ENCODE peak calls at places on chromosomes 1 and 21, in eight cellular contexts. G, R, Z, H, L, I, D and M are unnamed samples. For H3K27me3, the result is how much of the 10 kb centered on the place peaks cover.

GRCh38 chr1:152397474-152397873 is 16.6 kb downstream of the CRNN start:
- DNase-seq in G (no peak), R (no peak), Z (peak), H (no peak), L (no peak), I (no peak), D (no peak), M (no peak)

GRCh38 chr1:35442737-35443136 is 114.5 kb downstream of the KIAA0319L start:
- DNase-seq in G (no peak), R (no peak), Z (no peak), H (peak), L (no peak), I (no peak), D (no peak), M (no peak)

GRCh38 chr1:24437631-24438396 is 22.2 kb downstream of the NIPAL3 start:
- DNase-seq in G (peak), R (no peak), Z (peak), H (no peak), L (no peak), I (no peak), D (peak), M (no peak)

GRCh38 chr1:234776256-234776874 is 166.4 kb upstream of the IRF2BP2 start:
- DNase-seq in G (peak), R (no peak), Z (no peak), H (no peak), L (no peak), I (no peak), D (no peak), M (no peak)

GRCh38 chr1:54854376-54855020 is 32.5 kb downstream of the DHCR24 start:
- DNase-seq in G (no peak), R (no peak), Z (peak), H (no peak), L (no peak), I (no peak), D (no peak), M (no peak)

GRCh38 chr1:41381691-41382530 is 20.7 kb downstream of the FOXO6 start:
- DNase-seq in G (peak), R (no peak), Z (peak), H (no peak), L (peak), I (no peak), D (no peak), M (no peak)

GRCh38 chr1:118396824-118397530 is 211.9 kb upstream of the SPAG17 start:
- DNase-seq in G (no peak), R (no peak), Z (no peak), H (no peak), L (no peak), I (no peak), D (no peak), M (no peak)

GRCh38 chr1:235295902-235296350 is 32.1 kb downstream of the ARID4B start:
- DNase-seq in G (no peak), R (peak), Z (no peak), H (no peak), L (no peak), I (no peak), D (no peak), M (no peak)

GRCh38 chr1:87115317-87115885 is 201.0 kb downstream of the HS2ST1 start:
- DNase-seq in G (no peak), R (peak), Z (peak), H (peak), L (no peak), I (no peak), D (no peak), M (no peak)

GRCh38 chr1:192088496-192088895 is 69.8 kb upstream of the RGS18 start:
- DNase-seq in G (no peak), R (no peak), Z (no peak), H (no peak), L (no peak), I (no peak), D (no peak), M (no peak)

GRCh38 chr1:100950776-100951175 is 54.9 kb downstream of the SLC30A7 start:
- DNase-seq in G (peak), R (peak), Z (peak), H (no peak), L (no peak), I (no peak), D (no peak), M (no peak)

GRCh38 chr1:150622219-150622975 is 7.0 kb downstream of the ENSA start:
- DNase-seq in G (peak), R (no peak), Z (no peak), H (peak), L (no peak), I (no peak), D (peak), M (no peak)

GRCh38 chr1:234602334-234603220 is 7.4 kb downstream of the IRF2BP2 start:
- DNase-seq in G (no peak), R (peak), Z (peak), H (no peak), L (no peak), I (no peak), D (no peak), M (no peak)

GRCh38 chr1:31944205-31945089 is 6.3 kb upstream of the PTP4A2 start:
- DNase-seq in G (peak), R (peak), Z (peak), H (peak), L (peak), I (peak), D (peak), M (peak)

GRCh38 chr1:67336157-67336556 is 28.5 kb downstream of the IL12RB2 start:
- DNase-seq in G (no peak), R (no peak), Z (no peak), H (no peak), L (peak), I (no peak), D (no peak), M (no peak)

GRCh38 chr21:39003982-39004775 is 179.1 kb downstream of the PSMG1 start:
- DNase-seq in G (peak), R (no peak), Z (peak), H (no peak), L (no peak), I (no peak), D (no peak), M (no peak)

GRCh38 chr1:167491586-167492408 is 26.5 kb downstream of the CD247 start:
- DNase-seq in G (peak), R (no peak), Z (no peak), H (no peak), L (peak), I (no peak), D (no peak), M (no peak)

GRCh38 chr1:198823626-198824025 is 184.8 kb downstream of the PTPRC start:
- DNase-seq in G (no peak), R (no peak), Z (no peak), H (no peak), L (no peak), I (no peak), D (no peak), M (no peak)

GRCh38 chr1:212285685-212286436 is 651 bp downstream of the PPP2R5A start:
- DNase-seq in G (peak), R (no peak), Z (peak), H (peak), L (peak), I (peak), D (peak), M (no peak)

GRCh38 chr1:46288485-46289133 is 14.8 kb downstream of the LRRC41 start:
- DNase-seq in G (no peak), R (no peak), Z (peak), H (no peak), L (no peak), I (no peak), D (no peak), M (no peak)

GRCh38 chr1:64956733-64957441 is 9.5 kb downstream of the JAK1 start:
- DNase-seq in G (no peak), R (no peak), Z (no peak), H (no peak), L (peak), I (no peak), D (no peak), M (no peak)

GRCh38 chr1:5798151-5798730 is 194.0 kb downstream of the NPHP4 start:
- DNase-seq in G (peak), R (no peak), Z (no peak), H (no peak), L (no peak), I (no peak), D (no peak), M (no peak)

GRCh38 chr1:44512313-44512885 is 107.3 kb downstream of the RNF220 start:
- DNase-seq in G (peak), R (no peak), Z (no peak), H (no peak), L (no peak), I (no peak), D (no peak), M (no peak)

GRCh38 chr1:44511769-44512168 is 106.7 kb downstream of the RNF220 start:
- DNase-seq in G (no peak), R (no peak), Z (no peak), H (no peak), L (no peak), I (no peak), D (no peak), M (no peak)

GRCh38 chr1:44513111-44513510 is 108.1 kb downstream of the RNF220 start:
- DNase-seq in G (no peak), R (no peak), Z (no peak), H (no peak), L (no peak), I (no peak), D (no peak), M (no peak)

GRCh38 chr1:44514673-44515072 is 109.6 kb downstream of the RNF220 start:
- DNase-seq in G (no peak), R (no peak), Z (no peak), H (no peak), L (no peak), I (no peak), D (no peak), M (no peak)

DNA sequence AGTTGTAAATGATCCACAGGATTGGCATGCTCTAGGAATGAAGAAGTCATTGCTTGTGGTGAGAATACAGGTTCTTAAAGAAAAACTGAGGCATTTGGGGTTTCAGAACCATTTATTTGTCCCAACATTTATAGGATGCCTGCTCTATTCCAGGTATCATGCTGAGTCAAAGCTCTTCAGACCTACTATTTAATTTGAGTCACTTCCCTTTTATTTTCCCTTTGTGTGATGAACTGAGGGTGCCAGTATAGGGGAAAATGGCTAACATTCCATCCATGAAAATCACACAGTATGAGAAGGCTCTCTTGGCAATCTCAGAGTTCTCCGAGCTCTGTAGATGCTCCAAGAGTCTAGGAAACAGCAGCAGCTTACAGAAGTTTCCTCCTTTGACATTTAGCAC is 110.4 kb downstream of the RNF220 start:
- DNase-seq in G (no peak), R (no peak), Z (peak), H (no peak), L (no peak), I (no peak), D (no peak), M (no peak)
- H3K27me3 ChIP-seq in G (half or more), R (under half), Z (half or more), H (under half), L (under half), I (under half), D (under half), M (under half)

DNA sequence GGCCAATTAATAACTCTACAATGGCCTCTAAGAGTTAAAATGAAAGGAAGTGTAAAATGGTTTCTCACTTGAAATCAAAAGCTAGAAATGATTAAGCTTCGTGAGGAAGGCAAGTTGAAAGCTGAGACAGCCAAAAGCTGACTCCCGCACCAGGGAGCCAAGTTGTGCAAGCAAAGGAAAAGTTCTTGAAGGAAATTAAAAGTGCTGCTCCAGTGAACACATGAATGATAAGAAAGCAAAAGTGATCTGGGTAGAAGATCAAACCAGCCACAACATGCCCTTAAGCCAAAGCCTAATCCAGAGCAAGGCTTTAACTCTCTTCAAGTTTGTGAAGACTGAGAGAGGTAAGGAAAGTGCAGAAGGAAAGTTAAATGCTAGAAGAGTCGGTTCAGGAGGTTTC is 22.7 kb downstream of the CYYR1 start:
- DNase-seq in G (no peak), R (no peak), Z (peak), H (no peak), L (no peak), I (no peak), D (no peak), M (no peak)
- H3K27ac ChIP-seq in G (no peak), R (no peak), Z (no peak), H (peak), L (no peak), I (no peak), D (peak), M (peak)

DNA sequence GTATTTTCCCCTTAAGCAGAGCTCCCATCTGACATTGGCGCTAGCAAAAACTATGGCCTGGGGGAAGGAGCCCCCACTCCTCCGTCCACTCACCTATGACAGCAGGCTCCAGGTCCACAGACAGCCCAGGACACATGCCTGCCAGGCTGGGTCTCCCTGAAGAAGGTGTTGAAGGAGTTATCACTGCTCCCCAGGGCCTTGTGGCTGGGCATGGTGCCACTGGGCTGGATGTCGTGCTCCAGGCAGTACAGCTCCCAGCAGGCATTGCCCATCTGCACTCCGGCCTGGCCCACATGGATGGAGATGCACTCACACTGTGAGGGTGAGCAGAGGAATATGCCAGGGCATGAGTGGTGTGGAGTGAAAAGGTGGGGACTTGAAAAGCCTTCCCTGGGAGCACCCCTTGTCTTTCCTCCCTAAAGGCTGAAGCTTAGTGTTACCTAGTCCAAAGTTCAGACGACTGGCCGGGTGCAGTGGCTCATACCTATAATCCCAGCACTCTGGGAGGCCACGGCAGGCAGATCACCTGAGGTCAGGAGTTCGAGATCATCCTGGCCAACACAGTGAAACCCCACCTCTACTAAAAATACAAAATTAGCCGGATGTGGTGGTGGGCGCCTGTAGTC is 30.0 kb downstream of the RABIF start:
- DNase-seq in G (no peak), R (no peak), Z (peak), H (no peak), L (no peak), I (no peak), D (peak), M (no peak)
- H3K27me3 ChIP-seq in G (under half), R (under half), Z (under half), H (under half), L (under half), I (under half), D (under half), M (under half)

GRCh38 chr1:175070818-175071217 is 3.2 kb downstream of the TNN start:
- DNase-seq in G (no peak), R (no peak), Z (no peak), H (no peak), L (no peak), I (no peak), D (no peak), M (no peak)

GRCh38 chr1:175072131-175072941 is 4.7 kb downstream of the TNN start:
- DNase-seq in G (peak), R (peak), Z (peak), H (peak), L (no peak), I (no peak), D (peak), M (no peak)

GRCh38 chr1:175073633-175074032 is 6.0 kb downstream of the TNN start:
- DNase-seq in G (peak), R (no peak), Z (no peak), H (no peak), L (no peak), I (no peak), D (no peak), M (no peak)

GRCh38 chr1:175071544-175071943 is 3.9 kb downstream of the TNN start:
- DNase-seq in G (no peak), R (no peak), Z (no peak), H (no peak), L (no peak), I (no peak), D (no peak), M (no peak)

GRCh38 chr1:175073054-175073453 is 5.4 kb downstream of the TNN start:
- DNase-seq in G (no peak), R (no peak), Z (peak), H (peak), L (no peak), I (no peak), D (no peak), M (no peak)
- H3K27ac ChIP-seq in G (no peak), R (no peak), Z (no peak), H (no peak), L (no peak), I (no peak), D (peak), M (no peak)

GRCh38 chr1:25620211-25620610 is 3.6 kb downstream of the MAN1C1 start:
- DNase-seq in G (no peak), R (no peak), Z (no peak), H (no peak), L (peak), I (no peak), D (no peak), M (no peak)
- H3K27me3 ChIP-seq in G (under half), R (under half), Z (under half), H (under half), L (under half), I (under half), D (under half), M (under half)

DNA sequence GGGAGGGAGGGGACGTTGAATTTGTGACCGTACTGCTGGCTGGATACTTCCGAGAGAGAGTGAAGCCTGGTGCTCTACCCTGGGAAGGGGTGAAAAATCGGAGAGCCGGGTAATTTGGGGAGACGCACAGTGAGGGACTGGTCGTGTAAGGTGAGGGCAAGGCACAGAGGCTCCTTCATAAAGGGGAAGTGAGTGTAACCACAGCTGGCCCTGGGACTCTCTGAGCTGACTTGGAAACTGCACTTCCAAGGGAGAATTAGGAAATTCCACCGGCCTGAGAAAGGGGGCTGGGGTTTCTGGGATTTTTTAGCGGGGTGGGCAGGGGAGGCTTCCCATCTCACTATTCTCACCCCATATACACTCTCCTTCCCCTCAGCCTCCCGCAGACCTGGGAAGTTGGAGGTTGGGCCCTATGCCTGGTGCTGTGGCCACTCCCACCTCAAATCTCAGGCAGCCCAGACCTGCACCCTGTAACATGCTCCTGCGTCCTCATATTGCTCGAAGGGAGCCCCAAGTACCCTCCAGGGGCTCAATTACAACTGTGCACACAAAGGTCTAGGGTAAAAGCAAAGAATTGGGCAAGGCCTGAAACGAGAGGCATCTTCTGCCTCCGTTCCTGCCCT is 88.2 kb upstream of the IPO9 start:
- DNase-seq in G (peak), R (no peak), Z (peak), H (no peak), L (no peak), I (no peak), D (no peak), M (no peak)
- H3K27ac ChIP-seq in G (no peak), R (no peak), Z (peak), H (peak), L (no peak), I (no peak), D (peak), M (peak)

DNA sequence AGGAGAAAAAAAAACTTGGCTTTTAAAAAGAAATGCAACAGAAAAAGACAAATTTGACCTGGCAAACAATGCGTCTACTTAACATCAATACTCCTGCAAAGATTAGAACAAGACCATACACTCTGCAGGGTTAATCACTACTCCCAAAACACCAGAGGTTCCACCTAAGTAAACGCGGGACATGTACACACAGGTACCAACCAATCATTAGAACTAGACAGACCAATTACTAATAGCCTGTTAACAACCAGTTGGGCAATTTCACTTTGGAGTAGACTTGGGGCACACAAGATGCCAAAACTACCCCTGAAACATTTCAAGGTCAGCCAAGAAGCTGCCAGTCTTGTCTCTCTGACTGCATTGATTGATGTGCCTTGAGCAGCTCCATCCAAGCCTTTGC is 125.8 kb downstream of the RRAGC start:
- DNase-seq in G (no peak), R (no peak), Z (no peak), H (no peak), L (no peak), I (no peak), D (no peak), M (no peak)
- H3K27me3 ChIP-seq in G (under half), R (under half), Z (under half), H (under half), L (under half), I (under half), D (half or more), M (under half)